ENCODE peak calls at places on chromosomes 1 and 21, in eight cellular contexts. C, P, L, E, S, R, A and O are unnamed samples.
A peak's percentile ranks its signal among the peaks of the same experiment; 100 is the strongest.

GRCh38 chr1:205505791-205506190 is 1.3 kb downstream of the CDK18 start:
- DNase-seq in C (no peak), P (peak; percentile 82), L (peak; percentile 70), E (peak; percentile 76), S (peak; percentile 74), R (no peak), A (peak; percentile 85), O (no peak)

GRCh38 chr1:31460027-31460426 is 47.0 kb downstream of the SERINC2 start:
- DNase-seq in C (no peak), P (no peak), L (no peak), E (no peak), S (no peak), R (no peak), A (no peak), O (peak; percentile 13)

GRCh38 chr21:42317341-42317741 is 2.1 kb upstream of the TFF3 start:
- DNase-seq in C (no peak), P (no peak), L (no peak), E (no peak), S (peak; percentile 42), R (no peak), A (no peak), O (no peak)

GRCh38 chr1:48007044-48007443 is 9.9 kb upstream of the TRABD2B start:
- DNase-seq in C (peak; percentile 42), P (no peak), L (peak; percentile 92), E (no peak), S (no peak), R (no peak), A (no peak), O (no peak)

GRCh38 chr21:38591138-38591537 is 92.9 kb upstream of the ERG start:
- DNase-seq in C (no peak), P (no peak), L (no peak), E (no peak), S (no peak), R (no peak), A (no peak), O (no peak)

GRCh38 chr1:116900471-116901365 is 9.0 kb upstream of the PTGFRN start:
- DNase-seq in C (no peak), P (no peak), L (no peak), E (no peak), S (no peak), R (no peak), A (no peak), O (no peak)

GRCh38 chr1:40064797-40065492 is 24.4 kb downstream of the CAP1 start:
- DNase-seq in C (peak; percentile 31), P (no peak), L (no peak), E (no peak), S (no peak), R (no peak), A (no peak), O (no peak)

GRCh38 chr21:34818663-34819158 is 149.9 kb downstream of the CLIC6 start:
- DNase-seq in C (no peak), P (no peak), L (peak; percentile 60), E (no peak), S (no peak), R (no peak), A (no peak), O (no peak)

GRCh38 chr1:224052767-224053166 is 61.1 kb upstream of the FBXO28 start:
- DNase-seq in C (no peak), P (no peak), L (peak; percentile 52), E (no peak), S (no peak), R (no peak), A (no peak), O (no peak)

GRCh38 chr1:22142315-22143064 is 407 bp downstream of the WNT4 start:
- DNase-seq in C (peak; percentile 53), P (no peak), L (peak; percentile 45), E (no peak), S (no peak), R (no peak), A (no peak), O (no peak)
- H3K27me3 ChIP-seq in C (peaks cover 88% of the 10 kb centered on the region), P (peaks cover 11% of the 10 kb centered on the region), L (peaks cover 4% of the 10 kb centered on the region), E (peaks cover 66% of the 10 kb centered on the region), S (no peaks in the 10 kb centered on the region), R (peaks cover 14% of the 10 kb centered on the region), A (no peaks in the 10 kb centered on the region), O (no peaks in the 10 kb centered on the region)

GRCh38 chr1:228082975-228083870 is 715 bp downstream of the ARF1 start:
- DNase-seq in C (peak; percentile 50), P (peak; percentile 87), L (no peak), E (peak; percentile 74), S (no peak), R (no peak), A (no peak), O (peak; percentile 78)

GRCh38 chr1:228082260-228082974 is at the start of gene ARF1:
- DNase-seq in C (peak; percentile 97), P (peak; percentile 96), L (peak; percentile 88), E (peak; percentile 94), S (peak; percentile 90), R (peak; percentile 83), A (no peak), O (peak; percentile 96)

GRCh38 chr1:228084325-228084724 is 1.8 kb downstream of the ARF1 start:
- DNase-seq in C (no peak), P (no peak), L (peak; percentile 80), E (no peak), S (no peak), R (no peak), A (no peak), O (no peak)

GRCh38 chr1:228084797-228085196 is 2.3 kb downstream of the ARF1 start:
- DNase-seq in C (peak; percentile 39), P (no peak), L (no peak), E (no peak), S (no peak), R (no peak), A (no peak), O (no peak)

DNA sequence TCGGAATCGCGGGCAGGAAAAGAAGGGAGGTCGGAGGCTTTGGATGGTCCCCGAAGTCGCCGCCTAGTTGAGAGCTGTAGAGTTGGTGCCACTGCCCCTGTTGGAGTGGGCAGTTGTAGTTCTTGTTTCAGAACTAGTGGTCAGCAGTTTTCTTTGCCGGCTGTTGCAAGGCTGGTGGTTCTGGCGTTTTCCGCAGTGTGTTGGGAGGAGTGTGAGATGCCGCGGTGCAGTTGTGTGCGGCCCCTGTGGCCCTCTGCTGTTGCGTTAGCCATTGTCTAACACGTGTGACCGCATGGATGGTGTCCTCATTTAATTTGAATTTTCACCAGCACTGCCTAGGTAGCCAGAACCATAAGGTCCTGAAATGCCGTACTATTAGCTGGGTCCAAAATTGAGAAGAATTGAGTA is 1.4 kb downstream of the ARF1 start:
- DNase-seq in C (no peak), P (no peak), L (no peak), E (no peak), S (no peak), R (no peak), A (no peak), O (no peak)
- TF ChIP-seq CTCF in C (no peak), P (no peak), L (no peak), E (no peak), S (no peak), R (no peak), A (no peak), O (no peak)

DNA sequence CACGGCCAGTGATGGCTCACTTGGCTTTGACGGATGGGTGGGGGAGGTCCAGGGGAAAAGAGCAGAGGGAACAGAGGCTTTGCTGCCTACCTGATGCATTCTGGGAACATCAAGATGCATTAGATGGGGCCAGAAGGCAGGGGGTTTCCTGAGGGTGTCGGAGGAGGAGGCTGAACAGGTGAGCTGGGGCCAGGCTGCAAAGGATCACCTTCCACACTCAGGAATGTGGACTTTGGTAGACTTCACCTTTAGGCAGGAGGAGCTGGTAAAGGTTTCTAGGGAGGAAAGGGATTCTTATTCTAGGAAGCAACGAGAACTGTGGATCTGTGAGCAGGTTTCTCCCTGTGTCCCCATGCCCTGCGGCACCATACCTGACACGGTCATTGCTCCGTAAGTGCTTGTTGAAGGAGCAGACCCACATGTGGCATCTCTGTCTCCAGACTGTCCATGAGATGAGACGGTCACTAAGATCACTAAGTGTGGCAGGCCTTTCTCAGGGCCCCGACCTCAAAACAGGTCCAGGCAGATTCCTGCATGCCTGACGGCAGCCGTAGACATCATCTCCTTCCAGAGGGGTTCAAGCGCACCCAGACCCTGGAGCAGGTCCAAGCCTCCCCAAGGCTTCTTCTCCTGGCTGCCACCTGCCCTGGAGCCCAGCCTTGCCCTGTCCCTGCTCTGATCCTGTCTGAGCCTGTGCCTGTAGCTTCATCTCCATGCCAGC is 89.1 kb upstream of the SLC25A33 start:
- DNase-seq in C (no peak), P (no peak), L (peak; percentile 56), E (no peak), S (no peak), R (no peak), A (no peak), O (peak; percentile 69)
- H3K27me3 ChIP-seq in C (no peaks in the 10 kb centered on the region), P (no peaks in the 10 kb centered on the region), L (no peaks in the 10 kb centered on the region), E (no peaks in the 10 kb centered on the region), S (no peaks in the 10 kb centered on the region), R (no peaks in the 10 kb centered on the region), A (no peaks in the 10 kb centered on the region), O (no peaks in the 10 kb centered on the region)

DNA sequence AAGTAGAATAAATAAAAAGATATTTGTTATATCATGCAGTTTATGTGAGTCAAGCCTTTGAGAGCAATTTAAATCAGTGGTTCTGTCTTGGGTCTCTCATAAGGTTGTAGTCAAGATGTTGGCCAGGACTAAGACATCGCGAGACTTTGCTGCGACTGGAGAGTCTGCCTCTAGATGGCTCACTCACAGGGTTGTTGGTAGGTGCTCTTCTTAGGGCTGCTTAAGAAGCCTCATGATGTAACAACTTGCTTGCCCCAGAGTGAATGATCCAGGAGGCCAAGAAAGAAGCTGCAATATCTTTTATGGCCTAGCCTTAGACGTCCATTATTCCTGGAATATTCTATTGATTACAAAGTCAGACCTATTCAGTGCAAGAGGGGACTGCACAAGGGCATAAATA is 73.1 kb upstream of the CACHD1 start:
- DNase-seq in C (no peak), P (no peak), L (no peak), E (no peak), S (no peak), R (no peak), A (no peak), O (peak; percentile 14)
- TF ChIP-seq CTCF in C (no peak), P (no peak), L (no peak), E (no peak), S (no peak), R (no peak), A (no peak), O (no peak)

GRCh38 chr1:46450160-46450517 is 39.5 kb upstream of the DMBX1 start:
- DNase-seq in C (no peak), P (no peak), L (no peak), E (no peak), S (no peak), R (no peak), A (no peak), O (no peak)
- H3K27me3 ChIP-seq in C (peaks cover 100% of the 10 kb centered on the region), P (peaks cover 38% of the 10 kb centered on the region), L (peaks cover 15% of the 10 kb centered on the region), E (peaks cover 41% of the 10 kb centered on the region), S (peaks cover 8% of the 10 kb centered on the region), R (peaks cover 12% of the 10 kb centered on the region), A (peaks cover 27% of the 10 kb centered on the region), O (no peaks in the 10 kb centered on the region)

GRCh38 chr1:226738421-226738994 is 574 bp downstream of the ITPKB start:
- DNase-seq in C (peak; percentile 55), P (no peak), L (peak; percentile 42), E (peak; percentile 43), S (no peak), R (no peak), A (no peak), O (peak; percentile 59)
- TF ChIP-seq CTCF in C (no peak), P (no peak), L (no peak), E (no peak), S (no peak), R (no peak), A (no peak), O (no peak)

GRCh38 chr1:20229191-20229590 is 42.9 kb upstream of the PLA2G2C start:
- DNase-seq in C (no peak), P (no peak), L (no peak), E (no peak), S (no peak), R (no peak), A (no peak), O (no peak)
- H3K27me3 ChIP-seq in C (peaks cover 16% of the 10 kb centered on the region), P (peaks cover 7% of the 10 kb centered on the region), L (no peaks in the 10 kb centered on the region), E (peaks cover 77% of the 10 kb centered on the region), S (no peaks in the 10 kb centered on the region), R (peaks cover 4% of the 10 kb centered on the region), A (no peaks in the 10 kb centered on the region), O (no peaks in the 10 kb centered on the region)